ENCODE peak calls at places on chromosomes 3 and 15, in six cellular contexts. One of them, this sample, is unnamed.

GRCh38 chr3:186209810-186210752 is 101.2 kb upstream of the ETV5 start:
- DNase-seq in Calu3: no peak
- DNase-seq in gastrocnemius medialis: peak; percentile 23
- DNase-seq in neural crest cell: peak; percentile 36
- DNase-seq in uterus: peak; percentile 27
- DNase-seq in H9: peak; percentile 47
- DNase-seq in this sample: peak; percentile 10

GRCh38 chr15:85762756-85763127 is 32.0 kb downstream of the KLHL25 start:
- DNase-seq in neural crest cell: no peak
- DNase-seq in Calu3: no peak
- DNase-seq in uterus: no peak
- DNase-seq in H9: no peak
- DNase-seq in gastrocnemius medialis: no peak
- DNase-seq in this sample: no peak

GRCh38 chr3:4416427-4416826 is 50.6 kb downstream of the SUMF1 start:
- DNase-seq in H9: no peak
- DNase-seq in Calu3: no peak
- DNase-seq in uterus: no peak
- DNase-seq in gastrocnemius medialis: no peak
- DNase-seq in neural crest cell: no peak
- DNase-seq in this sample: no peak

GRCh38 chr15:68498076-68498475 is 66.1 kb upstream of the ITGA11 start:
- DNase-seq in uterus: no peak
- DNase-seq in Calu3: no peak
- DNase-seq in gastrocnemius medialis: no peak
- DNase-seq in neural crest cell: no peak
- DNase-seq in H9: no peak
- DNase-seq in this sample: no peak

GRCh38 chr3:45786801-45787495 is 9.4 kb downstream of the SLC6A20 start:
- DNase-seq in uterus: no peak
- DNase-seq in neural crest cell: no peak
- DNase-seq in Calu3: no peak
- DNase-seq in gastrocnemius medialis: no peak
- DNase-seq in H9: no peak
- DNase-seq in this sample: no peak

GRCh38 chr3:176352716-176353334 is 844.5 kb downstream of the TBL1XR1 start:
- DNase-seq in H9: no peak
- DNase-seq in Calu3: no peak
- DNase-seq in neural crest cell: no peak
- DNase-seq in gastrocnemius medialis: no peak
- DNase-seq in uterus: no peak
- DNase-seq in this sample: no peak

GRCh38 chr3:136577791-136578190 is 174.4 kb downstream of the STAG1 start:
- DNase-seq in neural crest cell: no peak
- DNase-seq in H9: no peak
- DNase-seq in uterus: no peak
- DNase-seq in gastrocnemius medialis: no peak
- DNase-seq in Calu3: no peak
- DNase-seq in this sample: no peak

GRCh38 chr15:67981118-67981685 is 72.9 kb upstream of the PIAS1 start:
- DNase-seq in neural crest cell: no peak
- DNase-seq in Calu3: no peak
- DNase-seq in H9: no peak
- DNase-seq in uterus: no peak
- DNase-seq in gastrocnemius medialis: no peak
- DNase-seq in this sample: no peak

GRCh38 chr3:175512700-175513099 is 653.6 kb downstream of the NAALADL2 start:
- DNase-seq in H9: no peak
- DNase-seq in uterus: no peak
- DNase-seq in gastrocnemius medialis: no peak
- DNase-seq in neural crest cell: no peak
- DNase-seq in Calu3: peak; percentile 27
- DNase-seq in this sample: no peak

GRCh38 chr3:146499701-146500100 is 30.3 kb upstream of the PLSCR2 start:
- DNase-seq in H9: no peak
- DNase-seq in gastrocnemius medialis: no peak
- DNase-seq in uterus: no peak
- DNase-seq in Calu3: no peak
- DNase-seq in neural crest cell: no peak
- DNase-seq in this sample: no peak

GRCh38 chr3:127193341-127193740 is 410 bp downstream of the PRR23E start:
- DNase-seq in neural crest cell: no peak
- DNase-seq in gastrocnemius medialis: no peak
- DNase-seq in Calu3: no peak
- DNase-seq in H9: peak; percentile 25
- DNase-seq in uterus: no peak
- DNase-seq in this sample: no peak

GRCh38 chr15:70479785-70480184 is 283.6 kb downstream of the UACA start:
- DNase-seq in Calu3: no peak
- DNase-seq in H9: no peak
- DNase-seq in uterus: no peak
- DNase-seq in neural crest cell: no peak
- DNase-seq in gastrocnemius medialis: no peak
- DNase-seq in this sample: no peak

GRCh38 chr3:123481722-123482457 is 33.0 kb upstream of the ADCY5 start:
- DNase-seq in gastrocnemius medialis: no peak
- DNase-seq in H9: no peak
- DNase-seq in neural crest cell: no peak
- DNase-seq in Calu3: no peak
- DNase-seq in uterus: no peak
- DNase-seq in this sample: no peak

GRCh38 chr3:150158974-150159625 is 188.4 kb upstream of the PFN2 start:
- DNase-seq in uterus: no peak
- DNase-seq in H9: no peak
- DNase-seq in Calu3: no peak
- DNase-seq in neural crest cell: no peak
- DNase-seq in gastrocnemius medialis: no peak
- DNase-seq in this sample: no peak

GRCh38 chr3:152198655-152199054 is 70.1 kb upstream of the MBNL1 start:
- DNase-seq in Calu3: no peak
- DNase-seq in H9: no peak
- DNase-seq in uterus: no peak
- DNase-seq in neural crest cell: no peak
- DNase-seq in gastrocnemius medialis: no peak
- DNase-seq in this sample: no peak

GRCh38 chr15:62306851-62307504 is 141.9 kb upstream of the C2CD4B start:
- DNase-seq in Calu3: peak; percentile 70
- DNase-seq in gastrocnemius medialis: peak; percentile 37
- DNase-seq in uterus: peak; percentile 37
- DNase-seq in H9: peak; percentile 83
- DNase-seq in neural crest cell: peak; percentile 36
- DNase-seq in this sample: peak; percentile 80

GRCh38 chr3:68403741-68404140 is 528.6 kb downstream of the TAFA4 start:
- DNase-seq in Calu3: no peak
- DNase-seq in uterus: no peak
- DNase-seq in neural crest cell: no peak
- DNase-seq in gastrocnemius medialis: no peak
- DNase-seq in H9: no peak
- DNase-seq in this sample: peak; percentile 16

GRCh38 chr3:32453346-32453745 is 49.3 kb downstream of the CMTM6 start:
- DNase-seq in uterus: no peak
- DNase-seq in gastrocnemius medialis: no peak
- DNase-seq in H9: no peak
- DNase-seq in neural crest cell: no peak
- DNase-seq in Calu3: no peak
- DNase-seq in this sample: no peak

GRCh38 chr15:96342611-96343528 is 12.4 kb downstream of the NR2F2 start:
- DNase-seq in neural crest cell: no peak
- DNase-seq in uterus: peak; percentile 53
- DNase-seq in H9: peak; percentile 40
- DNase-seq in gastrocnemius medialis: no peak
- DNase-seq in Calu3: no peak
- DNase-seq in this sample: no peak

GRCh38 chr3:146523536-146523935 is 20.9 kb downstream of the PLSCR1 start:
- DNase-seq in neural crest cell: no peak
- DNase-seq in gastrocnemius medialis: no peak
- DNase-seq in Calu3: no peak
- DNase-seq in uterus: no peak
- DNase-seq in H9: no peak
- DNase-seq in this sample: peak; percentile 30

GRCh38 chr15:67178569-67179210 is 75.8 kb downstream of the AAGAB start:
- DNase-seq in neural crest cell: no peak
- DNase-seq in gastrocnemius medialis: no peak
- DNase-seq in uterus: no peak
- DNase-seq in Calu3: peak; percentile 53
- DNase-seq in H9: no peak
- DNase-seq in this sample: no peak

GRCh38 chr3:183253364-183253960 is 409 bp downstream of the B3GNT5 start:
- DNase-seq in uterus: peak; percentile 83
- DNase-seq in gastrocnemius medialis: peak; percentile 68
- DNase-seq in H9: no peak
- DNase-seq in neural crest cell: peak; percentile 29
- DNase-seq in Calu3: peak; percentile 59
- DNase-seq in this sample: peak; percentile 35

GRCh38 chr3:112394008-112394616 is 61.2 kb downstream of the CD200 start:
- DNase-seq in H9: no peak
- DNase-seq in Calu3: no peak
- DNase-seq in gastrocnemius medialis: no peak
- DNase-seq in uterus: peak; percentile 43
- DNase-seq in neural crest cell: no peak
- DNase-seq in this sample: no peak

GRCh38 chr15:26870346-26870745 is 3.5 kb downstream of the GABRA5 start:
- DNase-seq in Calu3: no peak
- DNase-seq in H9: no peak
- DNase-seq in neural crest cell: no peak
- DNase-seq in gastrocnemius medialis: no peak
- DNase-seq in uterus: no peak
- DNase-seq in this sample: no peak

DNA sequence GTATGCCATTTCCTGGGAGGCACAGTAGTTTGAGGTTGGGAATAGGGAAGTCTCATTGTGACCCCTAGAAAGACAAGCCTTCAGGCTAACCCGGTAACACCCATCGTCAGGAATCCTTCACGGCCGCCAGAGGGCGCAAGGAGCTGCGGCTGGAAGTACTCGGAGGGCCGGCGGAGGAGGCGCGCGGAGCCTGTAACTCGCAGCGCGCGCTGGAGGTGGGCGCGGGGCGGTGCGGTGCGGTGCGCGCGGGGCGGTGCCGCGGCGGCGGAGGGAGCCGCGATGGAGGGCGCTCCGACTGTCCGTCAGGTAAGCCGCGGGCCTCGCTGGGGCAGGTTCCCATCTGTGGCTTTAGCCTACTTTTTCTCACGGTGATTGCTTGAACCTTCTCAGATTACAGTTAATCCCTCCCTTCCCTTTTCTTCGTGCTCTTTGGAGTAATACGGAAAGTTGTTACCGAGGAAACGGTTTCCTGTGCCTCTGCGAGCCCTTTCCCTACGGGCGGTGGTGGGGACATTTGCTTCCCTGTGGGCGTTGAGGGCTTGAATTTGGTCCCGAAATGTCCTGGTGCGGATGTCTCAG is at the start of gene GRAMD1C:
- DNase-seq in neural crest cell: peak; percentile 72
- DNase-seq in uterus: peak; percentile 83
- DNase-seq in gastrocnemius medialis: peak; percentile 63
- DNase-seq in H9: peak; percentile 94
- DNase-seq in Calu3: peak; percentile 87
- DNase-seq in this sample: peak; percentile 89
- TF ChIP-seq CTCF in neural crest cell: peak; percentile 92
- TF ChIP-seq CTCF in uterus: peak; percentile 87
- TF ChIP-seq CTCF in gastrocnemius medialis: peak; percentile 82
- TF ChIP-seq CTCF in H9: peak; percentile 90
- TF ChIP-seq CTCF in Calu3: peak; percentile 83
- TF ChIP-seq CTCF in this sample: peak; percentile 86

GRCh38 chr3:188573286-188573928 is 419.4 kb downstream of the LPP start:
- DNase-seq in neural crest cell: no peak
- DNase-seq in gastrocnemius medialis: no peak
- DNase-seq in uterus: no peak
- DNase-seq in H9: peak; percentile 37
- DNase-seq in Calu3: no peak
- DNase-seq in this sample: peak; percentile 5
- TF ChIP-seq CTCF in neural crest cell: no peak
- TF ChIP-seq CTCF in gastrocnemius medialis: no peak
- TF ChIP-seq CTCF in uterus: no peak
- TF ChIP-seq CTCF in H9: peak; percentile 38
- TF ChIP-seq CTCF in Calu3: no peak
- TF ChIP-seq CTCF in this sample: no peak

GRCh38 chr3:73569246-73569760 is 55.4 kb downstream of the PDZRN3 start:
- DNase-seq in uterus: no peak
- DNase-seq in neural crest cell: no peak
- DNase-seq in gastrocnemius medialis: no peak
- DNase-seq in Calu3: no peak
- DNase-seq in H9: no peak
- DNase-seq in this sample: no peak

GRCh38 chr3:73572371-73572770 is 52.4 kb downstream of the PDZRN3 start:
- DNase-seq in H9: no peak
- DNase-seq in uterus: no peak
- DNase-seq in gastrocnemius medialis: peak; percentile 46
- DNase-seq in Calu3: no peak
- DNase-seq in neural crest cell: no peak
- DNase-seq in this sample: no peak

GRCh38 chr3:73573204-73573603 is 51.5 kb downstream of the PDZRN3 start:
- DNase-seq in uterus: no peak
- DNase-seq in Calu3: no peak
- DNase-seq in neural crest cell: no peak
- DNase-seq in H9: no peak
- DNase-seq in gastrocnemius medialis: no peak
- DNase-seq in this sample: no peak

GRCh38 chr3:73568371-73568862 is 56.3 kb downstream of the PDZRN3 start:
- DNase-seq in H9: no peak
- DNase-seq in neural crest cell: no peak
- DNase-seq in gastrocnemius medialis: peak; percentile 40
- DNase-seq in uterus: no peak
- DNase-seq in Calu3: no peak
- DNase-seq in this sample: no peak

GRCh38 chr3:73571238-73571741 is 53.5 kb downstream of the PDZRN3 start:
- DNase-seq in neural crest cell: no peak
- DNase-seq in Calu3: no peak
- DNase-seq in H9: no peak
- DNase-seq in uterus: no peak
- DNase-seq in gastrocnemius medialis: no peak
- DNase-seq in this sample: no peak
- TF ChIP-seq CTCF in neural crest cell: no peak
- TF ChIP-seq CTCF in Calu3: no peak
- TF ChIP-seq CTCF in H9: no peak
- TF ChIP-seq CTCF in uterus: no peak
- TF ChIP-seq CTCF in gastrocnemius medialis: no peak
- TF ChIP-seq CTCF in this sample: no peak

DNA sequence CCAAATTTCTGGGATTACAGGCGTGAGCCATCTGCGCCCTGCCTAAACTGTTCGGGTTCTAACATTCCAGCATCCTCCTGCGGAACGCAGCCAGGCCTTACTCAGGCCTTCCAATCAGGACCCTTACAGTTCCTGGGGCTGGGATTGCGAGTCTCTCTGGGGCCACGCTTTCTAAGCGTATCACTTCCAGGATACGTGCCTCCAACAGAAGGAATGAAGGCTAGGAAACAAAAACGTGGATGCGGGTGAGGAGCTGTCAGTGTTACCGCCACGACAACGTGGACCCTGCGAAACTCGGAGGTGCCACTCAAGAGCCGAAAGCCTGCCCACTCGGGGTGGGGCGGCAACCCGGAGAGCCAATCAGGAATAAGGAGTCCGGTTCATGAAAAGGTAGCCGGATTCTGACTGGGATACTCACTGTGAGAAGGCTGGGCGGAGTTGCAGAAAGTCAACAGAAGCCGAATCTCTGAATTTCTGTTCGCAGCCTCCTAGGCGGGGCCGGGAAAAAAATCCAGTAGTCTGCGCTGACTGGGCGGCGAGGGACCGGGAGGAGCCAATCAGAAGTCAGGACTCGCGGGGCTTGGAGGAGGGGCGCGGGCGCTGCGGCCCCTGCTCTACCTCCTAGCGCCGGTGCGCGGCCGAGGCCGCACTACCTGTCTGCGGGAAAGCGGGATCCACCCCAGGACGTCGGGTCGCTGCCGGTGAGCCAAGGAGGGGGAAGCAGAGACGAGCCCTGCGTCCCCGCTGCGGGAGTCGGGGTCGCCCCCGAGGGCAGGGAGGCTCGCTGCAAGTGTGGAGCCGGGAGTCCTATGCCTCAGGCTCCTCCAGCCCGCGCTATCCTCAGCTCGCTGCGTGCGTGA is at the start of gene HYKK:
- DNase-seq in Calu3: peak; percentile 98
- DNase-seq in H9: peak; percentile 99
- DNase-seq in neural crest cell: peak; percentile 86
- DNase-seq in uterus: peak; percentile 91
- DNase-seq in gastrocnemius medialis: peak; percentile 90
- DNase-seq in this sample: peak; percentile 96
- TF ChIP-seq CTCF in Calu3: peak; percentile 25
- TF ChIP-seq CTCF in H9: peak; percentile 32
- TF ChIP-seq CTCF in neural crest cell: peak; percentile 43
- TF ChIP-seq CTCF in uterus: peak; percentile 55
- TF ChIP-seq CTCF in gastrocnemius medialis: peak; percentile 41
- TF ChIP-seq CTCF in this sample: peak; percentile 10

This sample was measured in WERI-Rb-1.